ENCODE peak calls at places on chromosomes 7 and 10, in six cellular contexts. S is esophagus squamous epithelium; A is pancreas; I is adrenal gland; X is breast epithelium; O is naive thymus-derived CD4-positive, alpha-beta T cell. T is an unnamed sample.

GRCh38 chr10:87659571-87660483 is at the start of gene PAPSS2:
- DNase-seq in S (no peak), A (peak; percentile 86), I (peak; percentile 83), X (peak; percentile 21), O (peak; percentile 2), T (no peak)

GRCh38 chr10:7589748-7590147 is 77.0 kb downstream of the ITIH5 start:
- DNase-seq in S (no peak), A (no peak), I (peak; percentile 21), X (no peak), O (no peak), T (no peak)

GRCh38 chr7:120792091-120792860 is 65.7 kb downstream of the TSPAN12 start:
- DNase-seq in S (peak; percentile 1), A (peak; percentile 84), I (peak; percentile 88), X (peak; percentile 34), O (peak; percentile 21), T (peak; percentile 25)

GRCh38 chr7:133650067-133650466 is 397.2 kb downstream of the EXOC4 start:
- DNase-seq in S (no peak), A (no peak), I (no peak), X (no peak), O (no peak), T (no peak)

GRCh38 chr10:100100651-100101525 is 19.2 kb upstream of the CPN1 start:
- DNase-seq in S (no peak), A (no peak), I (no peak), X (no peak), O (no peak), T (no peak)

GRCh38 chr10:69375307-69376151 is 41.2 kb downstream of the TACR2 start:
- DNase-seq in S (no peak), A (no peak), I (peak; percentile 68), X (peak; percentile 93), O (no peak), T (no peak)

GRCh38 chr7:42605800-42606199 is 306.1 kb downstream of the C7orf25 start:
- DNase-seq in S (no peak), A (no peak), I (no peak), X (no peak), O (no peak), T (no peak)

GRCh38 chr7:156155988-156156733 is 343.9 kb upstream of the SHH start:
- DNase-seq in S (no peak), A (no peak), I (peak; percentile 60), X (no peak), O (no peak), T (no peak)

GRCh38 chr7:150466477-150466876 is 16.0 kb downstream of the GIMAP8 start:
- DNase-seq in S (no peak), A (no peak), I (no peak), X (no peak), O (no peak), T (no peak)

GRCh38 chr10:132929953-132930640 is 12.3 kb downstream of the CFAP46 start:
- DNase-seq in S (no peak), A (no peak), I (peak; percentile 80), X (no peak), O (no peak), T (no peak)

GRCh38 chr7:152081088-152081487 is 55.6 kb downstream of the GALNT11 start:
- DNase-seq in S (no peak), A (no peak), I (no peak), X (no peak), O (no peak), T (no peak)

GRCh38 chr10:102152545-102152890 is 329 bp downstream of the NOLC1 start:
- DNase-seq in S (no peak), A (no peak), I (no peak), X (no peak), O (no peak), T (no peak)

GRCh38 chr10:3281911-3282310 is 109.3 kb upstream of the PITRM1 start:
- DNase-seq in S (no peak), A (no peak), I (no peak), X (no peak), O (no peak), T (no peak)

GRCh38 chr7:110051386-110051785 is 1039.5 kb upstream of the LRRN3 start:
- DNase-seq in S (no peak), A (no peak), I (no peak), X (no peak), O (no peak), T (no peak)

GRCh38 chr10:12237265-12238220 is 41.6 kb downstream of the CDC123 start:
- DNase-seq in S (no peak), A (no peak), I (no peak), X (no peak), O (no peak), T (no peak)

GRCh38 chr10:88270871-88271713 is 312.0 kb downstream of the RNLS start:
- DNase-seq in S (no peak), A (no peak), I (peak; percentile 56), X (no peak), O (peak; percentile 42), T (no peak)

GRCh38 chr7:17015575-17015974 is 133.8 kb upstream of the AGR3 start:
- DNase-seq in S (no peak), A (no peak), I (no peak), X (no peak), O (no peak), T (no peak)

GRCh38 chr10:18610517-18610916 is 40.9 kb downstream of the NSUN6 start:
- DNase-seq in S (no peak), A (no peak), I (peak; percentile 88), X (no peak), O (no peak), T (no peak)

GRCh38 chr7:35003679-35004278 is 33.5 kb downstream of the DPY19L1 start:
- DNase-seq in S (no peak), A (no peak), I (no peak), X (no peak), O (no peak), T (no peak)

GRCh38 chr10:73576178-73576889 is 14.8 kb downstream of the USP54 start:
- DNase-seq in S (no peak), A (no peak), I (peak; percentile 68), X (peak; percentile 44), O (no peak), T (no peak)

GRCh38 chr7:47763063-47763974 is 181.4 kb upstream of the TNS3 start:
- DNase-seq in S (no peak), A (no peak), I (no peak), X (peak; percentile 15), O (no peak), T (no peak)

GRCh38 chr10:11875499-11876281 is 52.5 kb downstream of the PROSER2 start:
- DNase-seq in S (peak; percentile 11), A (peak; percentile 87), I (peak; percentile 95), X (peak; percentile 94), O (no peak), T (no peak)

GRCh38 chr10:24723386-24723787 is 300 bp downstream of the ARHGAP21 start:
- DNase-seq in S (no peak), A (peak; percentile 75), I (no peak), X (no peak), O (peak; percentile 11), T (peak; percentile 9)
- H3K27ac ChIP-seq in S (peak overlapping the region; percentile 98), A (peak overlapping the region; percentile 88), I (no peak overlapping the region), X (peak overlapping the region; percentile 98), O (peak overlapping the region; percentile 68), T (no peak overlapping the region)

DNA sequence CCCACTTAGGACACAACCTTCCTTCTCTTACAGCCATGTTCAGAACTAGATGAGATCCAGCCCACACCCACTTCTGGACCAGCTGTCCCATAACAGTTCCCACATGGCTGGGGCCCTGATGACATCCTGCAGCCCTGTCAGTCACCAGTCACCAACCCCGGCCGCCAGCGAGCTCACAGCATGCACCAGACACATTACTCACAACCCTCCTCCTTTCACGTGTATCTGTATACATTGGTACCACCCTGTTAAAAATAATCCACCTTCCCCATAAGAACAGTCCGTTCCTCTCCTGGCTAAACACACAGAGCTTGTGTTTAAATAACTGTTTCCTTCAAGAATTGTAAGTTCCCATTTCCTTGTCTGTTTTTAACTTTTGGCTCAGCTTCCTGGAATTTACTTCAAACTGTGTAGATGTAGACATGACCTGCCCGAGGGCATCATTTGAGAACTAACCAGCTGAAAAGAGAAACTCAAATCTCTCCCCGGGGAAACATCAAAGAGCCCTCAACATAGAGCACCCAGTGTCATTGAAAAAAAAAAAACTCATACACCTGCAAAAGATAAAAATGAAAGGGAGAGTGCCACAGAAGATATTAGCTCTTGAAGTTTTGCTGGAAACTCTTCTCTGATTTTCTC is 26.0 kb upstream of the PRLHR start:
- DNase-seq in S (no peak), A (no peak), I (no peak), X (no peak), O (peak; percentile 72), T (no peak)
- H3K4me3 ChIP-seq in S (no peak overlapping the region), A (no peak overlapping the region), I (no peak overlapping the region), X (no peak overlapping the region), O (peak overlapping the region; percentile 13), T (no peak overlapping the region)

GRCh38 chr7:26937956-26938623 is 73.7 kb upstream of the SKAP2 start:
- DNase-seq in S (no peak), A (no peak), I (no peak), X (no peak), O (no peak), T (no peak)

DNA sequence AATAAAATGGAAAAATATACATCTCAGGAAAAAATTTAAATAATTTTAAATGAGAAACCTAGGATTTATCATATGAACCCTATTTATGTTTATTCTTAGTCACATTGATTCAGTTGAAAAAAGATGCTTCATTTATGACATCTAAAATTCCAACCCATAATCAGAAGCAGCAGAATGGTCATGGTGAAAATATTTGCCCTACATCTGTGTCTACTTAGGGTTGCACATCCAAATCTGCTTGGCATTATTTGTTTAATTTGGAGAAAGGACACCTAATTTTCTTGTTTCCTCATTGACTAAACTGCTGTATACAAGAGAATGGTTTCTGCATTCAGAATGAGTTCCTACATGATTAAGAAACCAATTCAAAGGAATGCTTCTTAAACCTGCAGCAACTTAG is 72.9 kb upstream of the SKAP2 start:
- DNase-seq in S (no peak), A (no peak), I (no peak), X (no peak), O (no peak), T (no peak)
- H3K27me3 ChIP-seq in S (no peaks in the 10 kb centered on the region), A (no peaks in the 10 kb centered on the region), I (no peaks in the 10 kb centered on the region), X (no peaks in the 10 kb centered on the region), O (no peaks in the 10 kb centered on the region), T (no peaks in the 10 kb centered on the region)

DNA sequence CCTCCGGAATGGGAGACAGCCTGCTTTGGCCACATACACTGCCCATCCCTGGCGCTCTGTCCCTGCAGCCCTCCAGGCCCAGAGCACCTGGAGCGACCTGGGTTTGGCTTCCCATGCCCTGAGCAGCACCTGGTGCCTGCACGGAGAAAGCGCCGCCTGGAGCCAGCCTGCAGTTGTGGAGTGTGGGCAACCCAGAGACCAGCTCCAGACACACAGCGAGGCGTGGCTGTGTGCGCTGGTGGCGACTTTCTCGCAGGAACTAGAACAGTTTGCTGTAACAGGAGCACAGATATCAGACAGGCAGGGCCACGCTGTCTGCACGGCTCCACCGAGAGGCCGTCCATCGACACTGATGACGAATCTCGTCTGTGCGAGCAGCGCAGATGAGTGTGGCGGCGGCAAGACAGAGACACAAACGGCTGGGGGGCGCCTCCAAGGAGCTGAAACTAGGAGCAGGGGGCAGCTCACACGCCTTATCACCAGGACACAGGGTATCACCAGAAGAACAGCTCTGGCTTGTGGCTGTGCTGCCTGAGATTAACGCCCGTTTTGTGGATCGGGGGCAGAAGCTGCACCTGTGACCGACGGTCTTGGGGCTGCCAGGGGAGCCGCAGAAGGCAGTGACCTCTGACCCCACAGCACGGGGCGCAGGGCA is 275.3 kb downstream of the DNAJB6 start:
- DNase-seq in S (no peak), A (peak; percentile 52), I (no peak), X (no peak), O (no peak), T (no peak)
- H3K27ac ChIP-seq in S (no peak overlapping the region), A (no peak overlapping the region), I (no peak overlapping the region), X (no peak overlapping the region), O (peak overlapping the region; percentile 63), T (peak overlapping the region; percentile 45)

T was measured in effector memory CD4-positive, alpha-beta T cell.